ENCODE peak calls at places on chromosomes 12 and 14, in ten cellular contexts. M, Z, O, W, Q, F, P, A, J and S are unnamed samples.
A peak's percentile ranks its signal among the peaks of the same experiment; 100 is the strongest.

GRCh38 chr14:69270795-69271708 is 11.1 kb downstream of the GALNT16 start:
- DNase-seq in M (no peak), Z (no peak), O (no peak), W (no peak), Q (no peak), F (no peak), P (no peak), A (no peak), J (no peak), S (no peak)

GRCh38 chr14:91154851-91155625 is 41.2 kb downstream of the DGLUCY start:
- DNase-seq in M (peak; percentile 92), Z (no peak), O (no peak), W (peak; percentile 64), Q (no peak), F (no peak), P (peak; percentile 88), A (no peak), J (peak; percentile 29), S (peak; percentile 92)

GRCh38 chr12:66113471-66113870 is 17.1 kb downstream of the LLPH start:
- DNase-seq in M (no peak), Z (no peak), O (no peak), W (no peak), Q (no peak), F (no peak), P (no peak), A (no peak), J (no peak), S (no peak)

GRCh38 chr14:99133563-99134332 is 138.2 kb downstream of the BCL11B start:
- DNase-seq in M (peak; percentile 73), Z (no peak), O (no peak), W (peak; percentile 13), Q (peak; percentile 27), F (no peak), P (no peak), A (no peak), J (no peak), S (no peak)

GRCh38 chr14:72928872-72929271 is 2.6 kb downstream of the DCAF4 start:
- DNase-seq in M (no peak), Z (peak; percentile 76), O (no peak), W (no peak), Q (peak; percentile 22), F (no peak), P (no peak), A (no peak), J (no peak), S (no peak)

GRCh38 chr12:2548095-2548494 is 246.7 kb upstream of the FKBP4 start:
- DNase-seq in M (peak; percentile 56), Z (no peak), O (no peak), W (no peak), Q (no peak), F (no peak), P (no peak), A (no peak), J (no peak), S (no peak)

GRCh38 chr14:37202265-37202664 is 4.5 kb downstream of the MIPOL1 start:
- DNase-seq in M (no peak), Z (no peak), O (no peak), W (no peak), Q (no peak), F (no peak), P (peak; percentile 36), A (no peak), J (no peak), S (no peak)

GRCh38 chr14:53663709-53664108 is 292.9 kb downstream of the BMP4 start:
- DNase-seq in M (peak; percentile 66), Z (no peak), O (no peak), W (no peak), Q (peak; percentile 75), F (no peak), P (peak; percentile 51), A (no peak), J (peak; percentile 47), S (peak; percentile 11)

GRCh38 chr12:21992823-21993222 is 51.6 kb upstream of the ABCC9 start:
- DNase-seq in M (no peak), Z (no peak), O (no peak), W (no peak), Q (no peak), F (no peak), P (peak; percentile 48), A (peak; percentile 41), J (no peak), S (peak; percentile 35)

GRCh38 chr12:10235761-10236631 is 23.3 kb downstream of the GABARAPL1 start:
- DNase-seq in M (no peak), Z (no peak), O (no peak), W (peak; percentile 31), Q (peak; percentile 73), F (no peak), P (peak; percentile 55), A (peak; percentile 32), J (peak; percentile 31), S (no peak)

DNA sequence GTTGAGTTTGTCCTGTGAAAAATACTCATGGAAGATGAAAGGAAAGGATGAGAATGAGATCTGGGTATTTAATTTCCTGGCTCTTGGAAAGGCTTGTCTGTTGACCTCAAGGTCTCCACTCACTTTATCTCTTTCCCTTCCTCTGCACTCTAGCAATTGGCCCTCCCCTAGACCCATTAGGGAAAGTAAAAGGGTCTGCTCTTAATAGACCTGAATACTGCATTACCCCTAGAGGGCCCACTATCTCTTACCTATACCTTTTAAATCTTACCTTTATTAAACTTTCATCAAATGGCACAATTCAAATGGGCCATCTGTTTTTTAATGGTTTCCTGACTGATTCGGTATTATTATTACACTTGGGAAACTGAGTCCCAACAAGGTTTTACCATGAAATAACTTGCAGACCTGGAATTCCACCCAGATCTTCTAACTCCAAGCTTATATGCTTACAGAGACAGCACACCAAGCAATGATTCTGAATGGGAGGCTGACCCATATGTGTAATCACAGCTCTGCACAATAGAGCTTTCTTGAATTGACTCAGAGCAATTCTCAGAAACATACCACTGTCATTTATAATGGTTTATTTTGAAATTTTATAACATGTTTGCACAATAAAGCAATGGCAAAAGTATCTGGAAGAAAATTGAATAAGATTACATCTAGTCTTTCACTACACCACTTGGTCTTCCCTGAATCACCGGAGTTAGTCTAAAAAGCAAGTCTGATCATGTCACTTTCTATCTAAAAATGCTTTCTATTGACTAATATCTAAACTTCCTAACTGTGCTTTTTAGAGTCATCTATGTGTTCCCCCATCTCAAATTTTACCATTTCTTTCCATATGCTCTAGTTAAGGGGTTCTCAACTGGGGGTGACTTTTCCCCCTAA is 618.5 kb downstream of the NRXN3 start:
- DNase-seq in M (no peak), Z (no peak), O (no peak), W (no peak), Q (no peak), F (no peak), P (no peak), A (no peak), J (no peak), S (no peak)
- TF ChIP-seq POLR2AphosphoS5 in M (no peak), Z (no peak), O (no peak), W (no peak), Q (no peak), F (no peak), P (no peak), A (no peak), J (no peak), S (no peak)

DNA sequence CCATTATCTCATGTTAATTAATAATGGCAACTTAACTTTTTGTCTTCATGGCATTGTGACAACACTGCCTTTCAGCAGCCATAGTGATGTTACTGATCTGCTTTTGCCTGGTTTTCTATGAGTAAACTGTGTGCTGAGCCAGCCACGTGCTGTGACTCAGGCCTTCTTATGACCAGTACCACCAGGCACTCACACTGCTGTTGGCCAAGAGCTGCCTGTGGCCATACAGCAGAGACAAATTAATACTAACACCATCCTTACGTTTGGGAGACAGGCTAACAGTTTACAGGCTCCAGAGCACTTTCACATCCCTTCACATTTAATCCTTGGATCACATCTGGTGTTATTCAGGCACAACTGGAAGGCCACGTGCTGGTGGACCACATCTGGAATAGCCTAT is 377.8 kb downstream of the CCDC91 start:
- DNase-seq in M (peak; percentile 70), Z (no peak), O (no peak), W (peak; percentile 27), Q (no peak), F (no peak), P (no peak), A (no peak), J (no peak), S (peak; percentile 14)
- TF ChIP-seq POLR2AphosphoS5 in M (peak; percentile 21), Z (no peak), O (no peak), W (peak; percentile 6), Q (no peak), F (no peak), P (no peak), A (no peak), J (no peak), S (no peak)

GRCh38 chr14:74348735-74349463 is 628 bp downstream of the VRTN start:
- DNase-seq in M (peak; percentile 40), Z (peak; percentile 68), O (no peak), W (no peak), Q (peak; percentile 62), F (no peak), P (no peak), A (no peak), J (no peak), S (no peak)
- TF ChIP-seq POLR2AphosphoS5 in M (no peak), Z (no peak), O (no peak), W (no peak), Q (no peak), F (no peak), P (no peak), A (no peak), J (no peak), S (no peak)

GRCh38 chr14:57671021-57671420 is 177.4 kb upstream of the CCDC198 start:
- DNase-seq in M (no peak), Z (no peak), O (no peak), W (no peak), Q (no peak), F (no peak), P (no peak), A (no peak), J (no peak), S (no peak)
- TF ChIP-seq POLR2AphosphoS5 in M (no peak), Z (no peak), O (no peak), W (no peak), Q (no peak), F (no peak), P (no peak), A (no peak), J (no peak), S (no peak)

GRCh38 chr14:22995889-22996611 is 13.7 kb upstream of the AJUBA start:
- DNase-seq in M (no peak), Z (no peak), O (no peak), W (no peak), Q (no peak), F (no peak), P (no peak), A (no peak), J (no peak), S (no peak)
- TF ChIP-seq POLR2AphosphoS5 in M (no peak), Z (no peak), O (no peak), W (no peak), Q (no peak), F (no peak), P (no peak), A (no peak), J (no peak), S (no peak)

DNA sequence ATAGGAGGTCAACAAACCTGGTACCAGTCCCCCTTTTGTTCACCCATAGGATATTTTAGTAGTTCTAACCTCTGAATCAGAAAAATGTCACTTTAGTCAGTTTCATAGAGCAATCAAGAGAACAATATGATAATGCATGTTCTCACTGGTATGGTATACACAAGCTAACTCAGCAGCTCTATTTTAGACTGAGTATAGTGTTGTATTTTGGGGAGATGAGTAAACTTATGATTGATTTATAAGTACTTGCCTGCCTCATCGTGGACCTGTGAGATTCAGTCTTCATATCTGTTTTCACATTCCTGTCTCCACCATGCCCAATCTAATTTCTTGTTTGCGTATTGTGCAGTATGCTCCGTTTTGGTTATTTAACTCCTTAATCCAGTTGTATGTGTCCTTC is 20.9 kb downstream of the COX16 start:
- DNase-seq in M (no peak), Z (no peak), O (no peak), W (no peak), Q (no peak), F (no peak), P (no peak), A (no peak), J (no peak), S (no peak)
- TF ChIP-seq POLR2AphosphoS5 in M (no peak), Z (no peak), O (no peak), W (no peak), Q (no peak), F (no peak), P (no peak), A (no peak), J (no peak), S (no peak)